ENCODE peak calls at places on chromosomes 13 and 19, in seven cellular contexts. H is HL-60, A is A549, C is HepG2, V is HCT116, X is GM23338, K is SK-N-SH. F is an unnamed sample.

GRCh38 chr13:43545317-43545874 is 241.4 kb downstream of the ENOX1 start:
- DNase-seq in A (no peak), V (no peak), K (no peak), H (no peak), C (no peak), X (no peak), F (no peak)

GRCh38 chr19:23810496-23810895 is 51.8 kb upstream of the ZNF681 start:
- DNase-seq in K (no peak), H (no peak), X (no peak), A (no peak), V (no peak), C (no peak), F (no peak)

GRCh38 chr19:751501-752341 is 809 bp downstream of the MISP start:
- DNase-seq in X (no peak), H (no peak), V (no peak), A (peak; percentile 84), K (peak; percentile 59), C (peak; percentile 53), F (no peak)

GRCh38 chr13:113929628-113930615 is 44.0 kb downstream of the C13orf46 start:
- DNase-seq in X (peak; percentile 23), V (no peak), K (peak; percentile 36), A (no peak), H (no peak), C (no peak), F (no peak)

GRCh38 chr19:40284501-40285352 is at the start of gene AKT2:
- DNase-seq in H (peak; percentile 14), V (no peak), C (no peak), X (peak; percentile 88), K (peak; percentile 94), A (peak; percentile 85), F (no peak)

GRCh38 chr19:1275260-1275975 is at the start of gene FAM174C:
- DNase-seq in V (peak; percentile 93), A (peak; percentile 81), K (peak; percentile 97), C (peak; percentile 91), X (peak; percentile 98), H (peak; percentile 96), F (no peak)

GRCh38 chr19:677201-677600 is 1.0 kb downstream of the FSTL3 start:
- DNase-seq in K (peak; percentile 67), X (no peak), A (peak; percentile 61), V (no peak), C (peak; percentile 38), H (no peak), F (no peak)

GRCh38 chr13:36601186-36601585 is 72.6 kb upstream of the SERTM1 start:
- DNase-seq in A (no peak), H (no peak), K (no peak), C (no peak), V (no peak), X (no peak), F (no peak)

GRCh38 chr19:34806976-34807860 is 34.2 kb upstream of the ZNF599 start:
- DNase-seq in V (no peak), H (no peak), K (no peak), X (no peak), A (no peak), C (no peak), F (no peak)

GRCh38 chr19:31397308-31397707 is 48.1 kb upstream of the TSHZ3 start:
- DNase-seq in K (no peak), H (no peak), X (no peak), C (no peak), V (no peak), A (no peak), F (no peak)

GRCh38 chr13:89726690-89727435 is 1620.6 kb upstream of the MIR17HG start:
- DNase-seq in C (no peak), A (no peak), X (no peak), H (no peak), V (no peak), K (no peak), F (peak; percentile 22)

GRCh38 chr13:97003071-97003470 is 8.8 kb upstream of the OXGR1 start:
- DNase-seq in H (no peak), V (no peak), A (no peak), C (no peak), X (no peak), K (no peak), F (no peak)

GRCh38 chr13:32117696-32118095 is 86.1 kb downstream of the FRY start:
- DNase-seq in C (no peak), A (no peak), X (no peak), K (no peak), H (peak; percentile 95), V (no peak), F (no peak)

GRCh38 chr19:38793186-38793585 is 4.2 kb downstream of the LGALS7B start:
- DNase-seq in C (no peak), K (no peak), V (no peak), H (no peak), A (no peak), X (no peak), F (no peak)

GRCh38 chr13:39244561-39245230 is 206.4 kb downstream of the NHLRC3 start:
- DNase-seq in H (no peak), X (no peak), V (no peak), A (no peak), C (no peak), K (no peak), F (no peak)

GRCh38 chr19:50994129-50994528 is 7.3 kb downstream of the KLK8 start:
- DNase-seq in H (no peak), A (peak; percentile 65), C (no peak), V (no peak), X (no peak), K (no peak), F (no peak)

GRCh38 chr19:15108145-15108844 is 1.1 kb downstream of the SYDE1 start:
- DNase-seq in C (no peak), A (no peak), H (no peak), V (no peak), K (peak; percentile 47), X (peak; percentile 55), F (no peak)

GRCh38 chr19:37936166-37936565 is 29.2 kb downstream of the SIPA1L3 start:
- DNase-seq in C (peak; percentile 68), K (no peak), H (no peak), V (no peak), X (no peak), A (no peak), F (no peak)

GRCh38 chr19:46624958-46625661 is at the start of gene PTGIR:
- DNase-seq in A (no peak), X (peak; percentile 40), H (peak; percentile 29), V (no peak), K (peak; percentile 43), C (no peak), F (no peak)

GRCh38 chr13:30708541-30708940 is 26.8 kb upstream of the ALOX5AP start:
- DNase-seq in H (no peak), V (no peak), A (no peak), K (no peak), C (no peak), X (no peak), F (no peak)

GRCh38 chr19:19461671-19462622 is 53.4 kb downstream of the TSSK6 start:
- DNase-seq in H (no peak), X (peak; percentile 90), K (peak; percentile 94), A (no peak), C (peak; percentile 65), V (no peak), F (no peak)

GRCh38 chr19:18204394-18205179 is 745 bp upstream of the RAB3A start:
- DNase-seq in A (no peak), X (peak; percentile 79), H (no peak), K (peak; percentile 84), V (no peak), C (no peak), F (no peak)

GRCh38 chr19:47432091-47432490 is 12.8 kb upstream of the MEIS3 start:
- DNase-seq in C (no peak), H (no peak), A (no peak), K (no peak), X (no peak), V (no peak), F (no peak)

GRCh38 chr19:39293394-39293793 is 2.8 kb upstream of the IFNL1 start:
- DNase-seq in C (no peak), H (no peak), A (no peak), K (no peak), V (no peak), X (no peak), F (no peak)

GRCh38 chr19:3575260-3575741 is 2.6 kb downstream of the HMG20B start:
- DNase-seq in A (no peak), X (peak; percentile 80), C (peak; percentile 55), H (peak; percentile 68), V (no peak), K (peak; percentile 10), F (no peak)

GRCh38 chr13:41199526-41199925 is 5.2 kb upstream of the KBTBD7 start:
- DNase-seq in C (no peak), A (no peak), V (no peak), K (no peak), X (no peak), H (peak; percentile 72), F (no peak)
- TF ChIP-seq REST in C (no peak), A (no peak), V (no peak), K (no peak), X (no peak), H (no peak), F (no peak)

GRCh38 chr13:99982741-99983400 is 1.3 kb downstream of the ZIC2 start:
- DNase-seq in C (no peak), X (peak; percentile 31), K (peak; percentile 30), V (no peak), A (no peak), H (no peak), F (no peak)
- TF ChIP-seq REST in C (no peak), X (no peak), K (no peak), V (no peak), A (no peak), H (no peak), F (no peak)

GRCh38 chr19:55526216-55527196 is 10.4 kb downstream of the SBK2 start:
- DNase-seq in H (peak; percentile 63), X (peak; percentile 40), K (peak; percentile 57), V (no peak), C (peak; percentile 31), A (peak; percentile 82), F (no peak)
- TF ChIP-seq REST in H (no peak), X (no peak), K (no peak), V (no peak), C (no peak), A (no peak), F (no peak)

GRCh38 chr13:107803822-107804495 is 411.4 kb downstream of the LIG4 start:
- DNase-seq in X (no peak), K (no peak), A (no peak), H (no peak), V (no peak), C (no peak), F (no peak)

GRCh38 chr13:107799001-107799400 is 416.3 kb downstream of the LIG4 start:
- DNase-seq in C (no peak), K (no peak), V (no peak), X (no peak), H (no peak), A (no peak), F (no peak)
- TF ChIP-seq REST in C (no peak), K (no peak), V (no peak), X (no peak), H (no peak), A (no peak), F (no peak)

GRCh38 chr13:76921516-76921915 is 26.8 kb upstream of the ACOD1 start:
- DNase-seq in C (no peak), A (no peak), K (no peak), X (no peak), H (no peak), V (no peak), F (no peak)
- TF ChIP-seq REST in C (no peak), A (no peak), K (no peak), X (no peak), H (no peak), V (no peak), F (no peak)

GRCh38 chr13:106455777-106456176 is 79.7 kb downstream of the EFNB2 start:
- DNase-seq in X (no peak), C (no peak), K (no peak), H (no peak), V (no peak), A (no peak), F (no peak)
- TF ChIP-seq REST in X (no peak), C (no peak), K (no peak), H (no peak), V (no peak), A (no peak), F (no peak)